ENCODE peak calls at places on chromosomes 5 and 9, in nine cellular contexts. D is SK-N-SH, F is neural progenitor cell, G is OCI-LY7, Y is PC-3, P is astrocyte, C is IMR-90, X is GM23338, V is MM.1S. B is an unnamed sample. For H4K20me1, H3K4me1 and H3K36me3, the result is how much of the 10 kb centered on the place peaks cover.

GRCh38 chr5:89560724-89561123 is 677.7 kb upstream of the MEF2C start:
- DNase-seq in D (no peak), F (no peak), G (no peak), Y (peak), P (peak), C (no peak), X (no peak), V (no peak), B (no peak)

GRCh38 chr9:107422189-107422802 is 67.3 kb downstream of the KLF4 start:
- DNase-seq in D (peak), F (peak), G (peak), Y (peak), P (peak), C (peak), X (peak), V (peak), B (peak)

GRCh38 chr9:95083086-95083768 is 234.3 kb downstream of the FANCC start:
- DNase-seq in D (no peak), F (no peak), G (no peak), Y (no peak), P (no peak), C (no peak), X (no peak), V (no peak), B (no peak)

GRCh38 chr5:107858324-107858723 is 187.6 kb upstream of the EFNA5 start:
- DNase-seq in D (no peak), F (no peak), G (no peak), Y (no peak), P (no peak), C (no peak), X (no peak), V (no peak), B (no peak)

GRCh38 chr9:136684339-136684738 is 2.9 kb downstream of the AGPAT2 start:
- DNase-seq in D (no peak), F (no peak), G (no peak), Y (no peak), P (no peak), C (no peak), X (no peak), V (no peak), B (no peak)

GRCh38 chr9:130986311-130986940 is 22.5 kb upstream of the LAMC3 start:
- DNase-seq in D (no peak), F (no peak), G (no peak), Y (no peak), P (no peak), C (no peak), X (no peak), V (no peak), B (no peak)

GRCh38 chr5:168370826-168371225 is 79.4 kb downstream of the WWC1 start:
- DNase-seq in D (no peak), F (no peak), G (no peak), Y (no peak), P (no peak), C (no peak), X (no peak), V (no peak), B (no peak)

GRCh38 chr5:68652507-68652906 is 437.0 kb downstream of the PIK3R1 start:
- DNase-seq in D (no peak), F (no peak), G (no peak), Y (peak), P (peak), C (no peak), X (no peak), V (no peak), B (no peak)

GRCh38 chr9:124632077-124632621 is 125.0 kb upstream of the NR5A1 start:
- DNase-seq in D (no peak), F (no peak), G (no peak), Y (peak), P (peak), C (peak), X (no peak), V (no peak), B (no peak)

GRCh38 chr9:134411451-134412297 is 85.4 kb downstream of the RXRA start:
- DNase-seq in D (no peak), F (peak), G (no peak), Y (no peak), P (no peak), C (no peak), X (no peak), V (no peak), B (no peak)
- H4K20me1 ChIP-seq in D (under half), F (under half), G (under half), Y (under half), P (half or more), C (half or more), X (under half), V (under half), B (under half)

DNA sequence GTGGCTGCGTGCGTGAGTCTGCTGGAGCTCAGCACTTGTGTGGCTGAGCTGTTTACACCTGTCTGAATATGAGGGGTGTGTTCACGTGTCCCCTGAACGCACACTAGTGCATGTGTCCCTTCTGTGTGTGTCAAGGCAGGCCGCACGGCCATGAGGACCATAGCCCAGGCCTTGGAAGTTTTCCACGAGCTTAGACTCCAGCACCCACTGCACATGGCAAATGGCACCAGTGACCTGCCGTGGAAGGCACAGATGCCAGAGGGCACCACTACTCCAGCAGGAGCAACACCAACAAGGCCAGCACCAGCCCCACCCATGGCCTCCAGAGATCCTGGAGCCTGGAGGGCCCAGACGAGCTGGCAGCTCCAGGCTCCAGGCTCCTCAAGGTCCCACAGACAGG is 27.6 kb upstream of the TTLL11 start:
- DNase-seq in D (no peak), F (no peak), G (no peak), Y (no peak), P (no peak), C (no peak), X (no peak), V (no peak), B (no peak)
- H3K4me1 ChIP-seq in D (under half), F (under half), G (under half), Y (under half), P (under half), C (under half), X (under half), V (under half), B (under half)

GRCh38 chr5:180526265-180526664 is 32.1 kb downstream of the CNOT6 start:
- DNase-seq in D (no peak), F (no peak), G (no peak), Y (no peak), P (no peak), C (no peak), X (no peak), V (no peak), B (no peak)

GRCh38 chr5:180525363-180525762 is 31.2 kb downstream of the CNOT6 start:
- DNase-seq in D (no peak), F (no peak), G (no peak), Y (no peak), P (no peak), C (no peak), X (no peak), V (no peak), B (no peak)

GRCh38 chr5:180532268-180532667 is 38.1 kb downstream of the CNOT6 start:
- DNase-seq in D (no peak), F (no peak), G (no peak), Y (no peak), P (no peak), C (no peak), X (no peak), V (no peak), B (no peak)

GRCh38 chr5:180523629-180524466 is 29.7 kb downstream of the CNOT6 start:
- DNase-seq in D (no peak), F (no peak), G (no peak), Y (no peak), P (no peak), C (peak), X (no peak), V (no peak), B (no peak)

DNA sequence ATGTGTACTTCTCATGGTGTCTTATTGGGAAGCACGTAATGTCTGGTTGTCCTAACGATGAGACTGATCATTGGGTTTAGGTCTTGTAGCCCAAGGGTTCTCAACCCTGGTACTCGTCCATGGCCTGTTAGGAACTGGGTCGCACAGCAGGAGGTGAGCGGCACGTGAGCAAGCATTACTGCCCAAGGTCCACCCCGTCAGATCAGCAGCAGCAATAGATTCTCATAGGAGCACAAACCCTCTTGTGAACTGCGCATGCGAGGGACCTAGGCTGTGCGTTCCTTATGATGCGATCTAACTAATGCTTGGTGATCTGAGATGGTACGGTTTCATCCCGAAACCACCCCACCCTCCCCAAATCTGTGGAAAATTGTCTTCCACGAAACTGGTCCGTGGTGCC is 33.5 kb downstream of the CNOT6 start:
- DNase-seq in D (no peak), F (no peak), G (no peak), Y (no peak), P (no peak), C (no peak), X (no peak), V (no peak), B (no peak)
- H3K36me3 ChIP-seq in D (under half), F (under half), G (under half), Y (under half), P (under half), C (under half), X (under half), V (under half), B (under half)

DNA sequence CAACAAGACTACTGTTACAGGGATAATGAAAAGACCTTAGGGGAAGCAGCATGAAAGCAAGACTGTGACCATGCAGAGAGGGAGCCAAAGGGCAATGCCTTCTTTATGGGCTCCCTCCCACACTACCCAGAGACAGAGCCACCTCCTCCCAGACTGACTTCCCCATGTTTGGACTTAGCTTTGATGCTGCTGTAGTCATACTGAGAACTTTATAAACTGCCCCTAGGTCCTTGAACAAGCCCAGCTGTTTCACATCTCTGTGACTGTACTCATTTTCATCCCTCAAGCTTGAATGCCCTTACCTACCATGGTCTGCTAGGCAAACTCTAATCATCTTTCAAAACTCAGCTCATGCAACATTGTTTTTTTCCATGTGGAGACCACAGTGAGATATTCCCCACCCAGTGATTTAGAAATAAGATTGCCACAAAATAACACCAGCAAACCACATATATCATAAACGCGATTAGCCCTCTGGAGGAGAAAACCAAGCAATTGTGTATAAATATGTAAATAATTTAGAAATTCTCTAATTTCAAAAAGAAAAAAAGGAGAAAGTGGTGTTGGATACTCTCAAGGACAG is 23.4 kb upstream of the FAM169A start:
- DNase-seq in D (no peak), F (no peak), G (no peak), Y (no peak), P (no peak), C (no peak), X (no peak), V (no peak), B (no peak)
- H4K20me1 ChIP-seq in D (under half), F (under half), G (under half), Y (under half), P (under half), C (under half), X (under half), V (under half), B (under half)

GRCh38 chr5:143182106-143182505 is 221.4 kb downstream of the NR3C1 start:
- DNase-seq in D (no peak), F (no peak), G (no peak), Y (no peak), P (no peak), C (no peak), X (no peak), V (no peak), B (no peak)
- H3K4me1 ChIP-seq in D (under half), F (under half), G (under half), Y (under half), P (under half), C (under half), X (under half), V (under half), B (half or more)

DNA sequence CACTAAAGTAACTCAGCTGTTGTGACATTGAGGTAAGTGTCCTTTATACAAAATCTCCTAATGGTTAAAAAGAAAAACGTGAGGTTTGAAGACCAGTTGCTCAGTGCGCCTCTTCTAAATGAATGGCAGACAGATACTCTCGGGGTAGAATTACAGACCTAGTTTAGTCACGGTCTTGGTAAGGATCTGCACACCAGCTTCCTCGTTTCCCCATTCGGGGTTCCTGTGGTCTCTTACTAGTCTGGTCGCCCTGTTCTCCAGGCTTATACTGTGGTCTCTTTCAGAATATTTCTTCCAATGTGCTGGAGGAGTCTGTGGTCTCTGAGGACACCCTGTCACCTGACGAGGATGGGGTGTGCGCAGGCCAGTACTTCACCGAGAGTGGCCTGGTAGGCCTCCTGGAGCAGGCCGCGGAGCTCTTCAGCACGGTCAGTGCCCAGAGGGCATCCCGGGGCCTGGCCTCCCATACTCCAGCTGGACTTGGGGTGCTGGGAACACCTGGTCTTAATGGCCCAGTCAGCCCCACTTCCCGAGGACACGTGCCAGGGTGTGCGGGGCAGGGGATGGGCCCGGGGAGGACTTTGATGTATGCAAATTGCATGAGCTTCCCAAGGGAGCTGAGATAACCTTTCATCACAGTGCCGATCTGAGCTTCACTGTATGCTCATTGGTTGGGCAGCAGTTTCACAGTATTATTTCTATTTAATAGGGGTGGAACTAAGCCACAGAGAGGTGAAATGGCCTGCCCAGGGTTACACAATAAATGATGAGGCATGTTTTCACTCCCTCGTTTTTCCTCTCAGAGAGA is 224.5 kb downstream of the DOCK8 start:
- DNase-seq in D (no peak), F (no peak), G (no peak), Y (no peak), P (no peak), C (no peak), X (no peak), V (no peak), B (no peak)
- H3K36me3 ChIP-seq in D (under half), F (under half), G (half or more), Y (under half), P (under half), C (under half), X (under half), V (under half), B (under half)

GRCh38 chr5:33650911-33651310 is 210.1 kb downstream of the TARS1 start:
- DNase-seq in D (no peak), F (no peak), G (no peak), Y (peak), P (peak), C (peak), X (no peak), V (no peak), B (no peak)

DNA sequence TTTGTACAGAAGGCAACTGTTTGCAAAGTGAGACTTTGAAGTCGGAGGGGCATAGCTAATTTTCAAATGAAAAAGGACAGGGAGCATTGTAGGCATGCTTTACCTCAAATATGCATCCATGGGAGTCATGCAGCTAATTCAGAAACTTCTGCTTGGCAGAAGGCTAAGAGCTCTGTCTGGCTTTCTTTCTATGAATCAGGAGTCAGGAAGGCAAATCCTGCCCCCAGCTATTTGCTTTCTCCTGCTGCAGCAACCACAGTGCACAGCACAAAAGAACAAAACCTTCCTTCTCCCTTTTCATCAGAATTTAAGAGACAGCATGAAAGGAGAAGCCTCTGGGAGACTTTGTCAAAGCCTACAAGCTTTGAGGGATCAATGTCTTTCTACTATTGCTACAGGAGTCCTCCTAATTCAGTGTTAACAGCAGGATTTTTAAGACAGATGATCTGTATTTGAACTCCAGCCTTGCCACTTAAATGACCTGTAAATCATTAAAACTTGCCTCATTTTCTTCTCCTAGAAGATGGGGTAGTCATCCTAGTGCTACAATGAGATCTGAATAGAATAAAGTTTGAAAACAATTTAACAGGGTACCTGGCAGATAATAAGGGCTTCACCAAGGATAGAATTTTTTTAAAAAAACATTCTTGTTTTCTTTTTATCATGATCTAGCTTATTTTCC is 209.2 kb downstream of the TARS1 start:
- DNase-seq in D (no peak), F (peak), G (no peak), Y (peak), P (peak), C (peak), X (no peak), V (no peak), B (no peak)
- H4K20me1 ChIP-seq in D (under half), F (under half), G (under half), Y (under half), P (under half), C (under half), X (under half), V (under half), B (under half)

GRCh38 chr5:140252470-140253126 is 50.3 kb downstream of the PFDN1 start:
- DNase-seq in D (no peak), F (no peak), G (no peak), Y (no peak), P (no peak), C (no peak), X (no peak), V (no peak), B (no peak)

GRCh38 chr5:140251527-140251973 is 51.4 kb downstream of the PFDN1 start:
- DNase-seq in D (no peak), F (no peak), G (peak), Y (peak), P (peak), C (peak), X (no peak), V (peak), B (no peak)

GRCh38 chr5:140256726-140257125 is 46.2 kb downstream of the PFDN1 start:
- DNase-seq in D (no peak), F (no peak), G (no peak), Y (no peak), P (no peak), C (no peak), X (no peak), V (no peak), B (no peak)

GRCh38 chr5:140255460-140256157 is 47.3 kb downstream of the PFDN1 start:
- DNase-seq in D (no peak), F (no peak), G (no peak), Y (no peak), P (no peak), C (no peak), X (no peak), V (no peak), B (no peak)

GRCh38 chr5:140253985-140254384 is 48.9 kb downstream of the PFDN1 start:
- DNase-seq in D (no peak), F (no peak), G (no peak), Y (peak), P (no peak), C (no peak), X (no peak), V (no peak), B (no peak)
- H3K4me1 ChIP-seq in D (under half), F (under half), G (under half), Y (under half), P (under half), C (under half), X (under half), V (under half), B (under half)

B was measured in Karpas-422.